ENCODE peak calls at places on chromosomes 7 and 10, in six cellular contexts. One of them, this sample, is unnamed.

GRCh38 chr10:131166486-131166885 is 145.0 kb downstream of the TCERG1L start:
- DNase-seq in AG08396: no peak
- DNase-seq in HL-60: no peak
- DNase-seq in GM12864: no peak
- DNase-seq in endothelial cell of umbilical vein: no peak
- DNase-seq in foreskin melanocyte: no peak
- DNase-seq in this sample: no peak

GRCh38 chr7:148973256-148973655 is 55.0 kb downstream of the PDIA4 start:
- DNase-seq in GM12864: no peak
- DNase-seq in AG08396: no peak
- DNase-seq in HL-60: no peak
- DNase-seq in foreskin melanocyte: no peak
- DNase-seq in endothelial cell of umbilical vein: no peak
- DNase-seq in this sample: no peak

GRCh38 chr10:73865459-73866442 is 8.6 kb downstream of the CAMK2G start:
- DNase-seq in foreskin melanocyte: no peak
- DNase-seq in endothelial cell of umbilical vein: no peak
- DNase-seq in AG08396: no peak
- DNase-seq in HL-60: peak
- DNase-seq in GM12864: peak
- DNase-seq in this sample: peak

GRCh38 chr10:48505394-48506112 is 99.3 kb downstream of the ARHGAP22 start:
- DNase-seq in foreskin melanocyte: no peak
- DNase-seq in GM12864: no peak
- DNase-seq in HL-60: no peak
- DNase-seq in endothelial cell of umbilical vein: no peak
- DNase-seq in AG08396: no peak
- DNase-seq in this sample: peak

GRCh38 chr7:137992738-137993394 is 9.0 kb downstream of the CREB3L2 start:
- DNase-seq in endothelial cell of umbilical vein: peak
- DNase-seq in HL-60: peak
- DNase-seq in AG08396: peak
- DNase-seq in foreskin melanocyte: no peak
- DNase-seq in GM12864: no peak
- DNase-seq in this sample: peak

GRCh38 chr10:25015927-25016348 is at the start of gene ENKUR:
- DNase-seq in HL-60: peak
- DNase-seq in AG08396: peak
- DNase-seq in endothelial cell of umbilical vein: no peak
- DNase-seq in foreskin melanocyte: peak
- DNase-seq in GM12864: peak
- DNase-seq in this sample: peak

GRCh38 chr10:44990965-44991364 is 9.8 kb upstream of the ZNF22 start:
- DNase-seq in HL-60: no peak
- DNase-seq in AG08396: no peak
- DNase-seq in GM12864: no peak
- DNase-seq in foreskin melanocyte: no peak
- DNase-seq in endothelial cell of umbilical vein: no peak
- DNase-seq in this sample: no peak

GRCh38 chr10:112213098-112213823 is 29.7 kb upstream of the GPAM start:
- DNase-seq in GM12864: no peak
- DNase-seq in foreskin melanocyte: no peak
- DNase-seq in endothelial cell of umbilical vein: no peak
- DNase-seq in HL-60: no peak
- DNase-seq in AG08396: no peak
- DNase-seq in this sample: no peak

GRCh38 chr7:33243319-33243881 is 114.0 kb downstream of the BBS9 start:
- DNase-seq in GM12864: no peak
- DNase-seq in HL-60: no peak
- DNase-seq in endothelial cell of umbilical vein: peak
- DNase-seq in foreskin melanocyte: peak
- DNase-seq in AG08396: peak
- DNase-seq in this sample: peak

GRCh38 chr7:102836206-102836938 is 76.4 kb upstream of the LRRC17 start:
- DNase-seq in AG08396: peak
- DNase-seq in HL-60: no peak
- DNase-seq in GM12864: no peak
- DNase-seq in endothelial cell of umbilical vein: peak
- DNase-seq in foreskin melanocyte: no peak
- DNase-seq in this sample: no peak

GRCh38 chr10:31947144-31947926 is 18.7 kb upstream of the ARHGAP12 start:
- DNase-seq in HL-60: no peak
- DNase-seq in GM12864: no peak
- DNase-seq in foreskin melanocyte: peak
- DNase-seq in endothelial cell of umbilical vein: peak
- DNase-seq in AG08396: peak
- DNase-seq in this sample: no peak

GRCh38 chr7:157404845-157405481 is 68.2 kb downstream of the DNAJB6 start:
- DNase-seq in HL-60: peak
- DNase-seq in GM12864: no peak
- DNase-seq in AG08396: no peak
- DNase-seq in endothelial cell of umbilical vein: peak
- DNase-seq in foreskin melanocyte: peak
- DNase-seq in this sample: peak

This sample was measured in AML-193.